ENCODE peak calls at places on chromosomes 4 and X, in six cellular contexts. A is stimulated activated CD8-positive, alpha-beta memory T cell treated with anti-CD3 and anti-CD28 coated beads, Interleukin-7, amount 100 ng/mL, for 1 hour; N is germinal center; U is activated CD8-positive, alpha-beta memory T cell treated with anti-CD3 and anti-CD28 coated beads, Interleukin-2, amount 50 U/mL, for 4 hours; X is T-helper 1 cell; H is NCI-H1048. B is an unnamed sample.

GRCh38 chr4:186931519-186931918 is 207.9 kb upstream of the FAT1 start:
- DNase-seq in A (no peak), U (no peak), N (no peak), H (no peak), X (no peak), B (no peak)

GRCh38 chrX:152861116-152861515 is 30.3 kb downstream of the NSDHL start:
- DNase-seq in A (no peak), H (no peak), X (no peak), N (no peak), U (no peak), B (no peak)

GRCh38 chr4:53781614-53782467 is 190.6 kb upstream of the LNX1 start:
- DNase-seq in H (no peak), U (no peak), A (no peak), N (no peak), X (no peak), B (no peak)

GRCh38 chr4:113657834-113658233 is 103.7 kb downstream of the CAMK2D start:
- DNase-seq in H (no peak), U (no peak), X (no peak), N (no peak), A (no peak), B (no peak)

GRCh38 chr4:93983133-93983532 is 154.6 kb downstream of the ATOH1 start:
- DNase-seq in N (no peak), A (no peak), X (no peak), U (no peak), H (no peak), B (no peak)

GRCh38 chr4:176805155-176805554 is 12.4 kb upstream of the VEGFC start:
- DNase-seq in U (no peak), X (no peak), N (no peak), A (no peak), H (no peak), B (peak)

GRCh38 chr4:5780831-5781480 is 70.0 kb downstream of the EVC start:
- DNase-seq in A (no peak), U (no peak), H (no peak), N (no peak), X (no peak), B (no peak)

GRCh38 chr4:173909294-173909693 is 374.2 kb downstream of the FBXO8 start:
- DNase-seq in H (no peak), X (no peak), N (no peak), U (no peak), A (no peak), B (no peak)

GRCh38 chr4:37389369-37389765 is 144.8 kb downstream of the NWD2 start:
- DNase-seq in H (no peak), X (no peak), U (no peak), A (no peak), N (no peak), B (no peak)

GRCh38 chrX:131262200-131262599 is 26.9 kb downstream of the IGSF1 start:
- DNase-seq in H (no peak), N (no peak), A (no peak), X (no peak), U (no peak), B (no peak)

GRCh38 chr4:33316033-33316432 is 2595.9 kb downstream of the PCDH7 start:
- DNase-seq in H (no peak), A (no peak), X (no peak), N (no peak), U (no peak), B (no peak)

GRCh38 chr4:1177274-1178141 is 5.1 kb upstream of the SPON2 start:
- DNase-seq in X (no peak), A (peak), H (no peak), N (no peak), U (peak), B (no peak)

GRCh38 chrX:7647826-7648225 is 195.1 kb upstream of the VCX start:
- DNase-seq in X (no peak), U (no peak), N (no peak), A (no peak), H (no peak), B (no peak)

GRCh38 chrX:115941388-115941787 is 229.2 kb upstream of the AGTR2 start:
- DNase-seq in U (no peak), A (no peak), H (no peak), N (no peak), X (no peak), B (no peak)

GRCh38 chr4:179116581-179116980 is 1674.3 kb upstream of the AGA start:
- DNase-seq in H (no peak), X (no peak), U (no peak), A (no peak), N (no peak), B (no peak)

GRCh38 chrX:111010151-111010550 is 85.8 kb upstream of the PAK3 start:
- DNase-seq in N (no peak), H (no peak), U (no peak), X (no peak), A (no peak), B (no peak)

GRCh38 chr4:79983431-79983830 is 89.6 kb downstream of the ANTXR2 start:
- DNase-seq in U (no peak), N (no peak), X (no peak), H (no peak), A (no peak), B (no peak)

GRCh38 chrX:9390121-9390520 is 74.7 kb upstream of the TBL1X start:
- DNase-seq in N (no peak), A (no peak), U (no peak), H (no peak), X (no peak), B (no peak)

GRCh38 chr4:76590847-76591281 is 155.8 kb downstream of the SHROOM3 start:
- DNase-seq in U (no peak), X (no peak), N (no peak), H (no peak), A (no peak), B (no peak)

GRCh38 chrX:119654112-119654531 is 38.8 kb downstream of the SEPTIN6 start:
- DNase-seq in A (no peak), H (no peak), N (no peak), U (no peak), X (no peak), B (no peak)

GRCh38 chr4:152259866-152260265 is 276.0 kb downstream of the FBXW7 start:
- DNase-seq in U (no peak), A (no peak), X (no peak), N (no peak), H (no peak), B (no peak)

GRCh38 chr4:25951390-25951952 is 37.5 kb downstream of the SMIM20 start:
- DNase-seq in N (no peak), U (no peak), H (no peak), X (no peak), A (no peak), B (no peak)

GRCh38 chr4:79298027-79298426 is 27.8 kb downstream of the NAA11 start:
- DNase-seq in N (no peak), A (no peak), X (no peak), H (no peak), U (no peak), B (no peak)

GRCh38 chr4:76758996-76759395 is 138.9 kb downstream of the SOWAHB start:
- DNase-seq in A (no peak), H (no peak), U (no peak), X (no peak), N (no peak), B (no peak)

GRCh38 chrX:49193542-49193964 is 6.4 kb downstream of the SYP start:
- DNase-seq in U (no peak), A (no peak), H (no peak), X (no peak), N (no peak), B (no peak)

GRCh38 chr4:94974773-94975172 is 217.0 kb downstream of the BMPR1B start:
- DNase-seq in N (no peak), H (no peak), X (no peak), U (no peak), A (no peak), B (no peak)

GRCh38 chr4:185625503-185625902 is 90.2 kb upstream of the PDLIM3 start:
- DNase-seq in U (no peak), H (no peak), N (no peak), A (no peak), X (no peak), B (no peak)

GRCh38 chrX:150731795-150732194 is 38.6 kb downstream of the MTMR1 start:
- DNase-seq in X (no peak), N (no peak), H (no peak), U (no peak), A (no peak), B (no peak)

GRCh38 chr4:147102596-147102995 is 156.9 kb upstream of the TTC29 start:
- DNase-seq in U (no peak), A (no peak), N (no peak), X (no peak), H (no peak), B (no peak)